ENCODE peak calls at places on chromosomes 3 and 15, in nine cellular contexts. H, O, J, I, K, G, R, D and Z are unnamed samples.

GRCh38 chr3:169812124-169812843 is 386 bp upstream of the LRRIQ4 start:
- DNase-seq in I (peak), G (peak), O (peak), D (peak), J (peak), H (no peak), K (no peak), R (no peak), Z (peak)

GRCh38 chr3:182179631-182180030 is 467.9 kb downstream of the SOX2 start:
- DNase-seq in I (no peak), D (no peak), J (no peak), R (no peak), H (no peak), O (no peak), G (no peak), K (no peak), Z (no peak)

GRCh38 chr15:35769656-35770055 is 223.7 kb upstream of the DPH6 start:
- DNase-seq in J (no peak), O (no peak), G (no peak), K (no peak), H (no peak), I (no peak), R (no peak), D (no peak), Z (no peak)

GRCh38 chr3:78751266-78751665 is 1016.5 kb downstream of the ROBO1 start:
- DNase-seq in K (no peak), H (no peak), O (no peak), D (no peak), J (no peak), G (no peak), R (no peak), I (no peak), Z (no peak)

GRCh38 chr3:8445861-8446260 is 55.8 kb upstream of the LMCD1 start:
- DNase-seq in D (no peak), O (peak), I (no peak), H (peak), R (no peak), K (no peak), J (no peak), G (peak), Z (no peak)

GRCh38 chr15:64763874-64764273 is 11.5 kb downstream of the RBPMS2 start:
- DNase-seq in R (no peak), O (no peak), K (no peak), I (no peak), D (no peak), J (no peak), G (no peak), H (no peak), Z (no peak)

GRCh38 chr3:113275876-113276580 is 64.7 kb downstream of the BOC start:
- DNase-seq in O (peak), I (no peak), G (peak), K (no peak), J (no peak), H (peak), D (no peak), R (peak), Z (no peak)

GRCh38 chr15:26178821-26179220 is 315.7 kb upstream of the ATP10A start:
- DNase-seq in H (no peak), G (no peak), K (no peak), I (no peak), J (no peak), R (no peak), O (no peak), D (no peak), Z (no peak)

GRCh38 chr15:74978503-74978902 is 16.9 kb upstream of the SCAMP5 start:
- DNase-seq in K (no peak), I (no peak), G (peak), J (peak), D (no peak), O (no peak), H (peak), R (no peak), Z (no peak)

GRCh38 chr15:69530234-69530633 is 77.6 kb downstream of the RPLP1 start:
- DNase-seq in O (no peak), J (no peak), I (no peak), G (no peak), R (no peak), H (no peak), D (no peak), K (no peak), Z (no peak)

GRCh38 chr3:27746838-27747237 is 24.7 kb upstream of the EOMES start:
- DNase-seq in I (no peak), J (no peak), G (no peak), R (no peak), O (no peak), K (no peak), D (no peak), H (no peak), Z (no peak)

GRCh38 chr3:45991341-45991740 is 4.3 kb downstream of the FYCO1 start:
- DNase-seq in K (no peak), G (no peak), O (no peak), I (no peak), J (no peak), R (no peak), D (no peak), H (no peak), Z (no peak)

GRCh38 chr3:72593881-72594397 is 254.3 kb downstream of the SHQ1 start:
- DNase-seq in K (no peak), H (no peak), G (peak), J (no peak), R (no peak), I (no peak), D (no peak), O (no peak), Z (no peak)

GRCh38 chr15:71716990-71717389 is 93.4 kb upstream of the NR2E3 start:
- DNase-seq in O (peak), I (no peak), J (no peak), R (no peak), G (peak), D (no peak), H (no peak), K (no peak), Z (no peak)

GRCh38 chr3:85360742-85361387 is 402.1 kb downstream of the CADM2 start:
- DNase-seq in D (no peak), O (peak), H (peak), G (peak), K (no peak), I (no peak), J (no peak), R (no peak), Z (no peak)

GRCh38 chr3:1082024-1082633 is 10.7 kb upstream of the CNTN6 start:
- DNase-seq in O (no peak), R (peak), K (no peak), J (no peak), D (no peak), H (peak), I (no peak), G (peak), Z (no peak)

GRCh38 chr3:146314871-146315270 is 64.0 kb upstream of the PLSCR4 start:
- DNase-seq in O (no peak), G (no peak), I (no peak), H (no peak), R (no peak), J (no peak), D (no peak), K (no peak), Z (no peak)

GRCh38 chr3:52171577-52172261 is 17.5 kb upstream of the POC1A start:
- DNase-seq in J (no peak), R (no peak), D (no peak), G (peak), I (no peak), K (no peak), O (no peak), H (peak), Z (no peak)

GRCh38 chr3:171810278-171811058 is at the start of gene PLD1:
- DNase-seq in D (no peak), H (peak), G (peak), K (no peak), J (peak), O (no peak), R (no peak), I (no peak), Z (peak)

GRCh38 chr15:79635897-79636596 is 203.9 kb downstream of the MINAR1 start:
- DNase-seq in K (no peak), O (no peak), J (no peak), R (no peak), D (no peak), I (no peak), G (peak), H (peak), Z (no peak)

GRCh38 chr3:188253800-188254452 is 100.0 kb downstream of the LPP start:
- DNase-seq in O (no peak), R (no peak), D (no peak), H (no peak), G (no peak), I (no peak), K (no peak), J (no peak), Z (no peak)

GRCh38 chr15:57158589-57158988 is 217.7 kb upstream of the CGNL1 start:
- DNase-seq in D (no peak), O (peak), J (no peak), H (peak), R (no peak), G (peak), I (no peak), K (no peak), Z (peak)

GRCh38 chr3:59771760-59772159 is 721.9 kb upstream of the CFAP20DC start:
- DNase-seq in O (peak), R (no peak), D (no peak), I (no peak), H (peak), J (no peak), K (no peak), G (peak), Z (no peak)

GRCh38 chr3:160885791-160886286 is 129.8 kb downstream of the PPM1L start:
- DNase-seq in D (no peak), R (peak), I (no peak), G (peak), O (no peak), K (no peak), J (no peak), H (peak), Z (peak)

GRCh38 chr3:99659032-99659431 is 20.6 kb downstream of the COL8A1 start:
- DNase-seq in D (no peak), J (no peak), G (peak), R (no peak), H (peak), O (peak), I (no peak), K (no peak), Z (no peak)

GRCh38 chr15:51884517-51885236 is 55.2 kb downstream of the TMOD3 start:
- DNase-seq in K (no peak), I (no peak), D (no peak), R (no peak), J (no peak), G (peak), O (no peak), H (peak), Z (no peak)

GRCh38 chr3:182941719-182942118 is 38.6 kb downstream of the DCUN1D1 start:
- DNase-seq in H (no peak), K (no peak), D (no peak), O (no peak), J (no peak), R (no peak), I (no peak), G (no peak), Z (no peak)

GRCh38 chr3:138477120-138477519 is 42.7 kb downstream of the ESYT3 start:
- DNase-seq in I (no peak), J (no peak), G (no peak), R (no peak), H (no peak), O (no peak), K (no peak), D (no peak), Z (no peak)

GRCh38 chr3:171393032-171393744 is 67.0 kb downstream of the TNIK start:
- DNase-seq in I (no peak), J (no peak), G (no peak), K (no peak), R (no peak), H (no peak), D (no peak), O (no peak), Z (no peak)

GRCh38 chr3:16802382-16802781 is 82.4 kb upstream of the PLCL2 start:
- DNase-seq in I (no peak), O (no peak), H (no peak), G (no peak), J (no peak), R (no peak), D (no peak), K (no peak), Z (no peak)

GRCh38 chr15:65824031-65824743 is 32.1 kb upstream of the DENND4A start:
- DNase-seq in I (no peak), K (no peak), G (peak), O (no peak), D (no peak), J (no peak), R (no peak), H (peak), Z (no peak)